ENCODE peak calls at places on chromosome 17, in six cellular contexts. O is GM23338, Y is H9, R is left lung, G is ovary, Q is tibial nerve. H is an unnamed sample.

GRCh38 chr17:74390680-74391653 is 23.7 kb downstream of the GPR142 start:
- DNase-seq in G (no peak), O (no peak), Y (no peak), R (no peak), Q (no peak), H (no peak)

GRCh38 chr17:17841620-17842025 is 4.8 kb upstream of the SREBF1 start:
- DNase-seq in Q (no peak), O (no peak), G (peak; percentile 37), R (no peak), Y (peak; percentile 49), H (peak; percentile 83)

GRCh38 chr17:35846055-35846809 is 22.5 kb downstream of the HEATR9 start:
- DNase-seq in G (no peak), O (no peak), R (no peak), Y (no peak), Q (no peak), H (no peak)

GRCh38 chr17:64498308-64499203 is 1.7 kb upstream of the POLG2 start:
- DNase-seq in Q (no peak), G (no peak), Y (no peak), R (no peak), O (no peak), H (no peak)

GRCh38 chr17:70636517-70637133 is 467.3 kb downstream of the KCNJ2 start:
- DNase-seq in Q (peak; percentile 52), R (no peak), Y (no peak), O (peak; percentile 65), G (no peak), H (no peak)

GRCh38 chr17:80969030-80969673 is 22.5 kb upstream of the CHMP6 start:
- DNase-seq in O (no peak), Q (no peak), Y (no peak), R (peak; percentile 69), G (peak; percentile 35), H (no peak)

GRCh38 chr17:50052822-50053653 is 2.9 kb upstream of the ITGA3 start:
- DNase-seq in Y (no peak), G (peak; percentile 71), O (no peak), R (no peak), Q (no peak), H (no peak)

GRCh38 chr17:59331929-59332889 is 754 bp downstream of the YPEL2 start:
- DNase-seq in R (peak; percentile 92), O (peak; percentile 52), Y (no peak), G (peak; percentile 67), Q (peak; percentile 41), H (peak; percentile 76)

GRCh38 chr17:59154335-59154720 is 658 bp downstream of the SKA2 start:
- DNase-seq in Q (peak; percentile 23), R (peak; percentile 81), G (peak; percentile 60), Y (no peak), O (peak; percentile 68), H (peak; percentile 55)

GRCh38 chr17:16080366-16080765 is 80.7 kb downstream of the TTC19 start:
- DNase-seq in O (no peak), Q (no peak), R (no peak), G (no peak), Y (no peak), H (no peak)

GRCh38 chr17:28346746-28347246 is 10.5 kb downstream of the POLDIP2 start:
- DNase-seq in R (no peak), G (no peak), Q (no peak), Y (peak; percentile 49), O (peak; percentile 57), H (peak; percentile 77)

GRCh38 chr17:50184611-50185398 is 16.6 kb downstream of the COL1A1 start:
- DNase-seq in Y (no peak), R (peak; percentile 81), O (peak; percentile 38), G (peak; percentile 58), Q (peak; percentile 75), H (no peak)

GRCh38 chr17:42832934-42833770 is at the start of gene PSME3:
- DNase-seq in Q (peak; percentile 80), Y (peak; percentile 96), R (peak; percentile 99), O (peak; percentile 95), G (peak; percentile 89), H (peak; percentile 95)

GRCh38 chr17:82051776-82052637 is at the start of the genes GPS1 and RFNG:
- DNase-seq in Q (peak; percentile 64), Y (peak; percentile 75), R (peak; percentile 96), G (peak; percentile 82), O (peak; percentile 82), H (peak; percentile 85)

GRCh38 chr17:31807846-31808245 is 51.2 kb downstream of the COPRS start:
- DNase-seq in Q (no peak), O (no peak), G (no peak), R (no peak), Y (no peak), H (no peak)

GRCh38 chr17:29585080-29585751 is 4.2 kb downstream of the GIT1 start:
- DNase-seq in Q (no peak), O (peak; percentile 41), R (peak; percentile 50), G (no peak), Y (no peak), H (no peak)

GRCh38 chr17:4165301-4166010 is 22.5 kb downstream of the CYB5D2 start:
- DNase-seq in R (no peak), Q (no peak), Y (no peak), O (no peak), G (no peak), H (no peak)

GRCh38 chr17:77772899-77773358 is 185.6 kb upstream of the TNRC6C start:
- DNase-seq in O (peak; percentile 32), Y (peak; percentile 73), G (no peak), Q (no peak), R (no peak), H (no peak)

GRCh38 chr17:1460233-1460632 is 4.2 kb upstream of the CRK start:
- DNase-seq in R (peak; percentile 88), Q (no peak), G (no peak), Y (no peak), O (no peak), H (peak; percentile 96)

GRCh38 chr17:18025596-18026407 is 13.2 kb downstream of the ATPAF2 start:
- DNase-seq in Y (no peak), R (no peak), O (no peak), Q (no peak), G (no peak), H (no peak)

GRCh38 chr17:10031606-10032005 is 126.5 kb upstream of the RCVRN start:
- DNase-seq in Q (no peak), G (no peak), Y (no peak), O (no peak), R (no peak), H (no peak)

GRCh38 chr17:76841776-76842405 is 26.3 kb upstream of the MGAT5B start:
- DNase-seq in O (peak; percentile 55), Y (peak; percentile 62), Q (no peak), R (no peak), G (no peak), H (no peak)

DNA sequence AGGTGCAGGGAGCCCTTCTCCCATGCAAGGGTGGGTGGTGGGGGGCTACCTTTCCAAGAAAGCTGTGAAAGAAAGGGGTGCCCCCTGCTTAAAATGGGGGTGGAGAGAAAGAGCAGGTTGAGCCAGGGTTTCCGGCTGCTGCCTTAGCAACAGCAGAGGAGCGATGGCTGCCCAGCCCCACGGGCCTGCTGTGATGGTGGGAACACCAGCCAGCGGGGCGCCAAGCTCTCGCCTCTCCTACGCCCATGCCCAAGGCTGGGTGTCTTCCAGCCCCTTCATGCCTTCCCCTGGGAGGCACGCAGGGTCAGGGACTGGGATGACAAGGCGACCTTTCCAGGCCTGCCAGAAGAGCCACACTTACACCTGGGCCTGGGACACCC is 3.0 kb downstream of the FMNL1 start:
- DNase-seq in Y (no peak), R (peak; percentile 82), Q (no peak), G (no peak), O (no peak), H (no peak)
- H3K4me1 ChIP-seq in Y (no peaks in the 10 kb centered on the region), R (peaks cover 26% of the 10 kb centered on the region), Q (no peaks in the 10 kb centered on the region), G (no peaks in the 10 kb centered on the region), O (peaks cover 30% of the 10 kb centered on the region), H (no peaks in the 10 kb centered on the region)

GRCh38 chr17:8574687-8575086 is 55.8 kb downstream of the MYH10 start:
- DNase-seq in Q (no peak), G (no peak), R (no peak), Y (no peak), O (peak; percentile 22), H (no peak)
- TF ChIP-seq CTCF in Q (peak; percentile 23), G (peak; percentile 18), R (peak; percentile 4), Y (peak; percentile 40), O (peak; percentile 37), H (peak; percentile 14)

DNA sequence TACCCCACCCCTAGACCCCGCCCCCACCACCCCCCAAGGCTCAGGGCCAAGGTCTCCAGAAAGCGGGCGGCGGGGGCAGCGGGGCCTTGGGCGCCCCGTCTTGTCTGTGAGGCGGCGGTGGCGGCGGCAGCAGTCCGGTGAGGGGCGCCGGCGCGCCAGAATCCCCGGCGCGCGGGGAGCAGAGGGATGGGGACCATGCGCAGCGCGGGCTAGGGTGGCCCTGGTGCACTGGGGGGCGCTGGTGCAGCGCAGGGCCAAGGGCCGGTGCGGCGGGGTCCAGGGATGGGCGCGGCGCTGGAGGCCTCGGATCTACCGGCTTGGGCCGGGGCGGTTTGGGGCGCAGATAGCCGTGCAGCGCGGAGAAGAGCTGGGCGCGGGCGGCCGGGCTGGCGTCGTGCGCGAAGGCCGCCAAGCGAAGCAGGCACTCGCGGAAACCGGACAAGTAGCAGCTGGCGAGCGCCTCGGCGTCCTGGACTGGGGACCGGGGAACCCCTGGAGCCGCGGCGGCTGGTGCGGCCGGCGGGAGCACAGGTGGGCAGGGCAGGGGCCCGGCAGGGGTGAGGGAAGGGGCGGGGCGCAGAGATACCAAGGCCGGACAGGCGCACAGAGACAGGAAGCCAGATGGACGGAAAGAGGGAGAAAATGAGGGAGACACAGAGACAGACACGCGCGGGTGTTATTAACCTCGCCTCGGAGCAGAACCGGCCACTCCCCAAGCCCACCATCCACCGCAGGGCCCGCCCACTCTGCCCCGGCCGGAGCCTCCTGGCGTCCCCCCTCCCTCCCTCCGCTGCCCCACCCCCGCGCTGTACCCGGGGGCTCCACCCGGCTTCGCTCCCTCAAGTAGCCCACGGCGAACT is 2.1 kb downstream of the HES7 start:
- DNase-seq in O (peak; percentile 91), Y (peak; percentile 92), G (peak; percentile 77), Q (peak; percentile 22), R (peak; percentile 85), H (no peak)
- H3K27ac ChIP-seq in O (no peak overlapping the region), Y (no peak overlapping the region), G (peak overlapping the region; percentile 53), Q (peak overlapping the region; percentile 94), R (no peak overlapping the region), H (no peak overlapping the region)

DNA sequence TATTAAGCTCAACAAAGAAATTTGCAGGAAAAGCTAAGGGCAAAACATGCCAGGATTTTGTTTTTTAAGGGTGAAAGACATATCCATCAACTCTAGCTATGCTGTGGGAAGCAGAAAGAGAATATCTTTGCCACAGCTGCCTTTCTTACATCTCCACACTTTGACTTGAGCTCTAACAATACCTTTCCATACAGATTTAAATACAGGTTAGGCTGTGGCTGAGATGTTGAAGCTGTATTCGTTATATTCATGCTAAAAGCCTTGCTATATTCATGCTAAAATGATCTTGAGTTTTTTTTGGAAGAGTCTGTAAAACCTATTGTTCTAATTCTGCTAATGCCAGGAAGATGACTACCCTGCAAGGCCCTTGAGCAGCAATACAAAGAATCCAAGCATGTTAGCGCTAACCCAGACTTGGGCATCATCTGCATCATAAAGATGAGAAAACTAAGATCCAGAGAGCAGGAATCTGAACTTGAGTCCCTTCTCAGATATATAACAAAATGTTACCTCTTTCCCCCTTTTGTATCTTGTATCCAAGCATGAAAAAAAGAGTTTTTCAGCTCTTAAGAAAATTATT is 204.8 kb upstream of the C17orf78 start:
- DNase-seq in Y (no peak), O (peak; percentile 52), Q (no peak), R (no peak), G (no peak), H (no peak)
- H3K4me1 ChIP-seq in Y (peaks cover 10% of the 10 kb centered on the region), O (peaks cover 53% of the 10 kb centered on the region), Q (no peaks in the 10 kb centered on the region), R (peaks cover 5% of the 10 kb centered on the region), G (no peaks in the 10 kb centered on the region), H (no peaks in the 10 kb centered on the region)